ENCODE peak calls at places on chromosomes 11 and 22, in five cellular contexts. E is gastrocnemius medialis, C is spleen, A is body of pancreas, M is adrenal gland. R is an unnamed sample.
A peak's percentile ranks its signal among the peaks of the same experiment; 100 is the strongest.

GRCh38 chr11:118979434-118979833 is 7.9 kb downstream of the FOXR1 start:
- DNase-seq in E (no peak), C (peak; percentile 5), A (no peak), M (no peak), R (no peak)

GRCh38 chr11:119809346-119809745 is 80.3 kb upstream of the NECTIN1 start:
- DNase-seq in E (no peak), C (no peak), A (no peak), M (no peak), R (no peak)

GRCh38 chr11:133619973-133620372 is 87.7 kb upstream of the OPCML start:
- DNase-seq in E (no peak), C (no peak), A (no peak), M (no peak), R (no peak)

GRCh38 chr11:45580399-45580798 is 85.0 kb downstream of the CHST1 start:
- DNase-seq in E (no peak), C (no peak), A (no peak), M (no peak), R (no peak)

GRCh38 chr22:40401981-40402406 is 31.6 kb downstream of the SGSM3 start:
- DNase-seq in E (no peak), C (no peak), A (no peak), M (no peak), R (peak; percentile 31)

GRCh38 chr11:28139848-28140415 is 31.7 kb downstream of the METTL15 start:
- DNase-seq in E (no peak), C (no peak), A (no peak), M (no peak), R (no peak)

GRCh38 chr11:108403072-108403471 is 64.3 kb downstream of the C11orf65 start:
- DNase-seq in E (no peak), C (no peak), A (no peak), M (no peak), R (no peak)

GRCh38 chr11:110759972-110760381 is 47.7 kb upstream of the ARHGAP20 start:
- DNase-seq in E (no peak), C (no peak), A (peak; percentile 6), M (no peak), R (peak; percentile 31)

GRCh38 chr11:75337195-75337654 is 14.2 kb downstream of the ARRB1 start:
- DNase-seq in E (peak; percentile 41), C (no peak), A (no peak), M (no peak), R (no peak)

GRCh38 chr22:43561421-43562178 is 149.8 kb downstream of the MPPED1 start:
- DNase-seq in E (no peak), C (no peak), A (no peak), M (no peak), R (no peak)

GRCh38 chr11:126597041-126597440 is 241.6 kb downstream of the ST3GAL4 start:
- DNase-seq in E (no peak), C (peak; percentile 62), A (no peak), M (no peak), R (no peak)
- TF ChIP-seq POLR2A in E (no peak), C (no peak), A (no peak), M (no peak), R (no peak)

DNA sequence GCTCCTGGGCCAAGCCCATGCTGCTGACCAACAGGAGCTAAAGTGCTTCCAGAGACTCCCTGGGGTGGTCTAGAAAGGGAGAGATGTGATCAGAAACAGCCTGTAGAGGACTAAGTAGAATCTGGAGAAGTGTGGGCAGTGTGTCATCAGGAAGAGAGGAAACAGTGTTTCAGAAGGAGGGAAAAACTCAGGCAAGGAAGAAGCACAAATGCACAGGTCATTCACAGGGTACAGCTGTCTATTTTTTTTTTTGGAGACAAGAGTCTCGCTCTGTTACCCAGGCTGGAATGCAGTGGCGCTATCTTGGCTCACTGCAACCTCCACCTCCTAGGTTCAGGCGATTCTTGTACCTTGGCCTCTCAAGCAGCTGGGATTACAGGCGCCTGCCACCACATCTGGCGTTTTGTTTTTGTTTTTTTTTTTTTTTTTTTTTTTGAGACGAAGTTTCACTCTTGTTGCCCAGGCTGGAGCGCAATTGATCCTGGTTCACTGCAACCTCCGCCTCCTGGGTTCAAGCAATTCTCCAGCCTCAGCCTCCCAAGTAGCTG is 74.4 kb downstream of the MICAL3 start:
- DNase-seq in E (no peak), C (no peak), A (no peak), M (no peak), R (no peak)
- H3K4me1 ChIP-seq in E (peaks cover 51% of the 10 kb centered on the region), C (peaks cover 52% of the 10 kb centered on the region), A (peaks cover 52% of the 10 kb centered on the region), M (peaks cover 37% of the 10 kb centered on the region), R (peaks cover 40% of the 10 kb centered on the region)

DNA sequence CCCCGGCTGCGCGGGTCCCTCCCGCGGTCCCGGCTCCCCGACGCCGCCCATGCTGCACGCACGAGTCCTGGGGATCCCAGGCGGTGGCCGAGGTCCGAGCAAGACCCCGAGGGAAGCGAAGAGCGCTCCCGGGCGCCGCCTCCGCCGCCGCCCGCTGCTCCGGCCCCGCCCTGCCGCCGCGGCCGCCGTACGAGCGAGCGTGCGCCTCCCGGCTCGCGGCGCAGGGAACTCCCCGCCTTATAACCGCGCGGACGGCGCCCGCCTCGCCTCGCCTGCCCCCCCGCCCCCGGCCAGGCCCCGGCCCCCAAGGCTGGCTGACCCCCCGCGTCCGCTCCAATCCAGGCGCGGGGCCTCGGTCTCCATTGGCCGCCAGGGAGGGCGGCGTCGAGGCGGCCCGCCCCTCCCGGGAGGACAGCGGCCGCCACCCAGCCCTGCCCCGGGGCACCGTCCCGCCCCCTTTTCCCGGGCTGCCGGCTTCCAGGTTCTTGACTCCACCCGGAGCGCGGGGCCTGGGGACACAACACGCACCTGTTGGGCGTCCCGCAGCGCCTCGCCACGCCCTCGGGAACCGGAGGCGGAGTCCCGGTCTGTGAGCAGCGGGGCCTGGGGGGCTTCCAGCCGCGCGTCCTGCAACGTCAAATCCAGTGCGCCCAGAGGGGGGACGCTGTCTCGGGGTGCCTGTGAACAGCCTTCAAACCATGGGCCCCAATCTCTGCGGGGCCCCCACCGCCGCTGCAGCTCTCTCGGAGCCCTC is at the start of gene FADS3:
- DNase-seq in E (peak; percentile 92), C (peak; percentile 94), A (peak; percentile 91), M (peak; percentile 91), R (peak; percentile 92)
- TF ChIP-seq POLR2A in E (peak; percentile 92), C (no peak), A (peak; percentile 54), M (peak; percentile 87), R (peak; percentile 81)

GRCh38 chr22:49958462-49958921 is 2.1 kb upstream of the PIM3 start:
- DNase-seq in E (peak; percentile 21), C (peak; percentile 76), A (no peak), M (no peak), R (peak; percentile 19)
- H3K4me1 ChIP-seq in E (peaks cover 37% of the 10 kb centered on the region), C (peaks cover 46% of the 10 kb centered on the region), A (peaks cover 57% of the 10 kb centered on the region), M (peaks cover 27% of the 10 kb centered on the region), R (peaks cover 53% of the 10 kb centered on the region)

GRCh38 chr11:44068180-44068579 is 2.1 kb downstream of the ACCS start:
- DNase-seq in E (no peak), C (no peak), A (no peak), M (no peak), R (no peak)

GRCh38 chr11:44065161-44065571 is 904 bp upstream of the ACCS start:
- DNase-seq in E (no peak), C (no peak), A (no peak), M (peak; percentile 51), R (no peak)

GRCh38 chr11:44066732-44067131 is 662 bp downstream of the ACCS start:
- DNase-seq in E (peak; percentile 18), C (no peak), A (peak; percentile 27), M (no peak), R (no peak)

GRCh38 chr11:44067266-44067665 is 1.2 kb downstream of the ACCS start:
- DNase-seq in E (no peak), C (no peak), A (no peak), M (no peak), R (no peak)

DNA sequence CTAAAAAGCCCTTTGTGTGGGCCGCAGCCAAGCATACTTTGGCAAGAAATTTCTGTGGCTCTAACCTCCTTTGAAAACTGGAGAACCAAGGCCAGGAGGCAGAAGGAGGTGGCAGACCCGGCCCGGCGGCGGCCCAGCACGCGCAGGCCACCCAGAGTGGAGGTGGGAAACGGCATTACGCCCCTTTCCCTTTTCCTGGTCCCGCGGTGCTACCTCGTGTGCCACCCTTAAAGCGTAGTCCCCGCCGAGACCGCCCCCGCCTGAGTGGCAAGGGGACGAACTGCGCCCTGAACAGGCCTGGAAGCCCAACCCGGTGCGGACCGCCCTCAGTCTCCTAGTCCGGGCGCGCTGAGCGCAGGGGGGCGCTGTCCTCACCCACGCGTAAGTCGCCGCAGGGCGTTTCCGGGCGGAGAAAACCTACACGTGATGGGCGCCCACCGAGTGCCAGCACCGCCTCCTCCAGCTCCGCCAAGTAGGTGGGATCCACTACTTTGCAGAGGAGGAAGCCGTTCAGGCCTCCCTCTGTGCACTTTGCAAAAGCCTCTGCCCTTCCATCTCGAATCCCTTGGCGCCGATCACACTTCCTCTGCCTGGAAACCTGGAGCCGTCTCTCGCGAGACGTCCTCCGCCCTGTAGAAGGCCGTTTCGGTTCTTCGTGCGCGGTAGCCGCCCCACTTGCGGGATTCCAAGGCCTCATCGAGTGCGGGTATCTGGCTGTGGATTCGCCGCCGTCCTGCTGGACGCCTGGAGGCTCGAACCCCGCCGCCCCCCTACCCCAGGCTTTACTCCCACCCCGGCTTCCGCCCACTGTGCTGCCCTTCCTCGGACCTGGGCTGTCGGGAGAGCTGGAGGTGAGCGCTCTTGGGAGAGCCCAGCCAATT is at the start of gene ACCS:
- DNase-seq in E (peak; percentile 95), C (peak; percentile 98), A (peak; percentile 97), M (peak; percentile 98), R (peak; percentile 97)
- TF ChIP-seq POLR2A in E (peak; percentile 39), C (no peak), A (peak; percentile 66), M (peak; percentile 85), R (peak; percentile 73)

DNA sequence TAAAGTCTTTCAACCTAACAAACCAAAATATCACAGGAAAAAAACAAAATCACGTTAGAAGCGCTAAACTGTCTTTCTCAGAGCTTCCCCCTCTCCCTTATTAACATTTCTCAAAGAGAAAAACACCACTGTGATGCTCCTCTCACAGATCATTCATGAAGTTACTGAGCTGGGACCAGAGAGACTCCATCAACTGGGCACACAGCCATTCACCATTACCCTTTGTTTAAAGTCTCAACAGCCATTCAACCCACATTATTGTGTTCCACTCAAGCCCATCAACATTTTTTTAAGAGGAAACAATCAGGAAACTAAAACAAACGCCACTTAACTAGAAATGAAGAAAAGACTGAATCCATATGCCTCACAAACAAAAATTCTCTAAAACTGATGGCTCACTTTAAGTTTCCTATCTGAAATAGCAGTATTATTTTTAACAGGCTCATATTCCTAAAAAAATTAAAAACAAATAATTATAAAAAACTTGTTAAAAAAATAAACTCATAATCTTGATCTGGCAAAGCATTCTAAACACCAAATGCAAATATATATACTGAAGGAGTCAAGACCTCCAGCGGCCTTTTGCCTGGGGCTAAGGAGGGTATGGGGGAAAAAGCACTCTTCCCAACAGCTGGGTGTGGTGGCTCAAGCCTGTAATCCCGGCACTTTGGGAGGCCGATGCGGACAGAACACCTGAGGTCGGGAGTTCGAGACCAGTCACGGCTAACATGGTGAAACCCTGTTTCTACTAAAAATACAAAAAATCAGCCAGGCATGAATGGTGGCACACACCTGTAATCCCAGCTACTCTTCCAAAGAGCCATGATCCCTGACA is 14.0 kb downstream of the CELF1 start:
- DNase-seq in E (peak; percentile 8), C (no peak), A (no peak), M (peak; percentile 31), R (no peak)
- H3K4me1 ChIP-seq in E (peaks cover 86% of the 10 kb centered on the region), C (peaks cover 80% of the 10 kb centered on the region), A (peaks cover 37% of the 10 kb centered on the region), M (peaks cover 57% of the 10 kb centered on the region), R (no peaks in the 10 kb centered on the region)

R was measured in right lobe of liver.